ENCODE peak calls at places on chromosomes 6 and 20, in four cellular contexts. T is WTC11, Z is K562, G is GM23338. M is an unnamed sample.

GRCh38 chr6:56869346-56869745 is 85.6 kb upstream of the BEND6 start:
- DNase-seq in Z (no peak), T (no peak), G (no peak), M (no peak)

GRCh38 chr20:4609511-4609910 is 112.2 kb upstream of the PRND start:
- DNase-seq in Z (no peak), T (no peak), G (no peak), M (no peak)

GRCh38 chr6:128204621-128205020 is 303.8 kb upstream of the THEMIS start:
- DNase-seq in T (no peak), G (peak), Z (no peak), M (no peak)

GRCh38 chr6:67219336-67219735 is 1415.7 kb upstream of the ADGRB3 start:
- DNase-seq in G (no peak), Z (no peak), T (no peak), M (no peak)

GRCh38 chr6:28811873-28812272 is 111.9 kb downstream of the TRIM27 start:
- DNase-seq in Z (peak), T (no peak), G (peak), M (no peak)

GRCh38 chr20:16898433-16898832 is 150.3 kb downstream of the OTOR start:
- DNase-seq in Z (no peak), G (no peak), T (no peak), M (no peak)

GRCh38 chr6:73364121-73364520 is 1.7 kb downstream of the KHDC3L start:
- DNase-seq in Z (no peak), T (no peak), G (no peak), M (no peak)

GRCh38 chr6:107460074-107460631 is 789 bp upstream of the PDSS2 start:
- DNase-seq in Z (no peak), T (no peak), G (peak), M (no peak)

GRCh38 chr6:36624461-36625160 is 30.4 kb downstream of the SRSF3 start:
- DNase-seq in Z (no peak), T (peak), G (no peak), M (no peak)

GRCh38 chr20:19909696-19910095 is 107.5 kb upstream of the NAA20 start:
- DNase-seq in G (no peak), Z (no peak), T (no peak), M (no peak)

GRCh38 chr20:58271596-58272460 is 37.7 kb upstream of the RAB22A start:
- DNase-seq in G (no peak), Z (no peak), T (no peak), M (no peak)

GRCh38 chr20:23132930-23133559 is 46.9 kb upstream of the CD93 start:
- DNase-seq in G (no peak), Z (peak), T (no peak), M (no peak)

GRCh38 chr20:208937-209566 is 18.0 kb upstream of the DEFB129 start:
- DNase-seq in Z (peak), G (peak), T (no peak), M (no peak)

GRCh38 chr6:127855542-127856159 is 45.2 kb downstream of the THEMIS start:
- DNase-seq in G (peak), Z (no peak), T (peak), M (no peak)

GRCh38 chr6:164243012-164243610 is 828.6 kb downstream of the QKI start:
- DNase-seq in G (no peak), T (no peak), Z (no peak), M (no peak)

GRCh38 chr6:32972353-32973143 is 4.2 kb downstream of the BRD2 start:
- DNase-seq in G (peak), Z (peak), T (peak), M (no peak)

GRCh38 chr20:56388882-56389281 is 3.1 kb downstream of the AURKA start:
- DNase-seq in Z (no peak), G (no peak), T (no peak), M (no peak)

GRCh38 chr20:17878912-17879602 is 89.5 kb downstream of the SNX5 start:
- DNase-seq in T (no peak), Z (peak), G (no peak), M (no peak)

GRCh38 chr6:140354296-140354695 is 979.8 kb upstream of the CITED2 start:
- DNase-seq in T (no peak), G (no peak), Z (no peak), M (no peak)

GRCh38 chr6:140355476-140355875 is 981.0 kb upstream of the CITED2 start:
- DNase-seq in Z (no peak), T (no peak), G (no peak), M (no peak)

DNA sequence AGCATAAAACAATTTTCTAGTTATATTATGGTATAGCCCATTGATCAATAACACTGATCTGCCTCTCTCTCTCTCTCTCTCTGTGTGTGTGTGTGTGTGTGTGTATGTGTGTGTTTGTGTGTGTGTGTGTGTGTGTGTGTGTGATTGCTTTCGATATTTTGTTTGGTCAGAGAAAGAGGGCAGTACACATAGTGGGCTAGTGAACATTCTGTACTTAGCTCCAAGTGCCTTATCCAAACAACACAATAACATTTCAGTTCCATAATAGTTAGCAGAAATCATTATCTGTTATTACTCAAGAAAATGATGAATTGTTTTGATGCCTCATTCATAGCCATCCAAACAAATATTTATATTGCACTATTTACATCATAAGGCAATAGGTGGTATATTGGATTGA is 979.1 kb upstream of the CITED2 start:
- DNase-seq in T (no peak), Z (no peak), G (no peak), M (no peak)
- TF ChIP-seq CREB1 in T (no peak), Z (no peak), G (no peak), M (no peak)

GRCh38 chr6:53730767-53731166 is 64.0 kb upstream of the LRRC1 start:
- DNase-seq in Z (no peak), T (no peak), G (no peak), M (no peak)

GRCh38 chr6:53727748-53728147 is 62.2 kb upstream of the KLHL31 start:
- DNase-seq in G (no peak), T (no peak), Z (no peak), M (no peak)

GRCh38 chr6:53725791-53726575 is 60.4 kb upstream of the KLHL31 start:
- DNase-seq in T (peak), Z (peak), G (peak), M (peak)

GRCh38 chr6:53731906-53732636 is 62.7 kb upstream of the LRRC1 start:
- DNase-seq in Z (no peak), T (no peak), G (no peak), M (no peak)

GRCh38 chr6:53728570-53729194 is 63.1 kb upstream of the KLHL31 start:
- DNase-seq in Z (peak), T (peak), G (peak), M (peak)
- TF ChIP-seq CREB1 in Z (no peak), T (no peak), G (no peak), M (no peak)

DNA sequence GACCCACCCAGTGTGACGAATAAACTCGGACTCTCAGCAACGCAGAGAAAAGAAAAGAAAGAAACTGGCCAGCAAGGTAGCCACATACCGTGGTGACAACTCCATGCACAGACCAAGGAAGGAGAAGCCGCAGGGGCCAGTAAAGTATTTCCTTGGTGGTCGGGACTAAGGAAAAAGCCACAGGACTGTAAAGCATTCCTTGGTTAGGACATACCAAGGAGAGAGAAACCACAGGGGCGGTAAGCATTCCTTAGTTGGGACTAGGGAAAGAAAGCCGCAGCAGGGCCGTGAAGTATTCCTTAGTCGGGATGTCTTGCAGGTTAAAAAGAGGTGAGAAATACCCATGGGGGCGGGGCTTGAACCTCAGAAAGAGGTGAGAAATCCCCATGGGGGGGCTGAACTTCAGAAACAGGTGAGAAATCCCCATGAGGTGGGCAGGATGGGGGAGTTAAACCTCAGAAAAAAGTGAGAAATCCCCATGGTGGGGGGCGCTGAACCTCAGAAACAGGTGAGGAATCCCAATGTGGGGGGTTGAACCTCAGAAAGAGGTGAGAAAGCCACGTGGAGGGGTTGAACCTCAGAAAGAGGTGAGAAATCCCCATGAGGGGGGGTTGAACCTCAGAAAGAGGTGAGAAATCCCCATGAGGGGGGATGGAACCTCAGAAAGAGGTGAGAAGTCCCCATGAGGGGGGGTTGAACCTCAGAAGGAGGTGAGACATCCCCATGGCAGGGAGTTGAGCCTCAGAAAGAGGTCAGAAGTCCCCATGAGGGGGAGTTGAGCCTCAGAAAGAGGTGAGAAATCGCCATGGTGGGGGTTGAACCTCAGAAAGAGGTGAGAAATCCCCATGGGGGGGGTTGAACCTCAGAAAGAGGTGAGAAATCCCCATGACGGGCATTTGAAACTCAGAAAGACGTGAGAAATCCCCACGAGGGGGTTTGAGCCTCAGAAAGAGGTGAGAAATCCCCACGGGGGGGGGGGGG is 14.0 kb upstream of the GOPC start:
- DNase-seq in Z (no peak), T (peak), G (peak), M (peak)
- TF ChIP-seq CREB1 in Z (no peak), T (no peak), G (no peak), M (no peak)

DNA sequence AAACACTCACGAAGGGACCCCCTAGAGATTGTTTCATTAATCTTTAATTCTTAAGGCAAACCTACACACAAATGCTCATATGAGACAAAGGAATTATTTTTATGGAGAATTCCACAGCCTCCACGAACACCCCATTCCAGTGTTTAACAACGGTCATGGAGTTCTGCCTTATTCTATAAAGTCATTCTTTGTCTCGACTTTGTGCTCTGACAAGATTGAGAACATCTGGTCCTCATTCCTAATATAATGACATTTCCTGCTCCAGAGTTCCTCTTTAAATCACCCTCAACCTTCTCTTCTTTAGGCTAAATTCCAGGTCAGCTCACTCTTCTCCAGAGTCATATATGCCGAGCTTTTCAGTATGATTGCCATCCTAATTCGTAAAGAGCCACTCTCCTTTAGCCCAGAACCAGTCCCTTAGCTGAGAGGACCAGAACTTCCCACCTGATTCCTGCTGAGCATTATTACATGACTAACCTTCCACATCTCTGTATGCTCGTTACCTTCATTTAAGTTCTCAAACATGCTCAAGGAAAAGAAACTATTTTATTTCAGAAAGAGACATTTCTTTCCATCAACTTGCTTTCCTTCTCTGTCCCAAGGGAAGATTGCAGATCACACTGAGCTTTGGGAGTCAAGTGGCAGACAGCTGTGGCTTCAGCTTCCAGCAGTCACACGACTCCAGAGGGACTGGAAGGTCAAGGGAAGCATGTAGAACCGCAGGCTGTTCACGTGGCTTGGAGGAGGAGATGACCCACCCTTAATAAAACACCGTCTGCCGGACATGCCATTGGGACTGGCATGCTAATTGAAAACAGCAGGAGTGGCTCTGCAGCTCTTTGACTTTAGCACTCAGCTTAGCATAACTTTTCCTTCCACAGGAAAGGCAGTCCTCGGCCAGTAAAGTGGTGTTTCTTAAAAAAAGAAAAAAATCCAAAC is 467.1 kb upstream of the HSF2 start:
- DNase-seq in G (peak), T (peak), Z (no peak), M (peak)
- TF ChIP-seq CREB1 in G (no peak), T (no peak), Z (no peak), M (no peak)

GRCh38 chr20:9235518-9235917 is 166.6 kb downstream of the PLCB4 start:
- DNase-seq in Z (no peak), G (no peak), T (no peak), M (no peak)
- TF ChIP-seq CREB1 in Z (no peak), G (no peak), T (no peak), M (no peak)

DNA sequence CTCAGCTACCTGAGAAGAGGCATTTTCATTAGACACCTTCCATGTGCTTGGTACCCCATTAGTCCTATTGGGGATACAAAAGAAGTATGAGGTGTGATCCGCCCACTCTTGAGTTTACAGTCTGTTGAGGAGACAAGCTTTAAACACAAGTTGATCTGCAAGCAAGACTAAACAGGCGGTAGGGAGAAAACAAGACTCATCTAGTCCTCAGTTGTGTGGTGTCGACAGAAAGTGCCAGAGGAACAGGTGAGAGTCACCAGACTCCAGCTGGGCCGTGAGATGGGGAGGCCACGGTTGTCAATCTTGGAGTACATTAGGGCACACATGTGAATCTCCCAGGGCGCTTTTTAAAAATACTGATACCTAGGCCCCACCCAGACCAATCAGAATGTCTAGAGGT is 10.3 kb downstream of the E2F3 start:
- DNase-seq in G (no peak), Z (no peak), T (no peak), M (no peak)
- TF ChIP-seq CREB1 in G (no peak), Z (no peak), T (no peak), M (no peak)

DNA sequence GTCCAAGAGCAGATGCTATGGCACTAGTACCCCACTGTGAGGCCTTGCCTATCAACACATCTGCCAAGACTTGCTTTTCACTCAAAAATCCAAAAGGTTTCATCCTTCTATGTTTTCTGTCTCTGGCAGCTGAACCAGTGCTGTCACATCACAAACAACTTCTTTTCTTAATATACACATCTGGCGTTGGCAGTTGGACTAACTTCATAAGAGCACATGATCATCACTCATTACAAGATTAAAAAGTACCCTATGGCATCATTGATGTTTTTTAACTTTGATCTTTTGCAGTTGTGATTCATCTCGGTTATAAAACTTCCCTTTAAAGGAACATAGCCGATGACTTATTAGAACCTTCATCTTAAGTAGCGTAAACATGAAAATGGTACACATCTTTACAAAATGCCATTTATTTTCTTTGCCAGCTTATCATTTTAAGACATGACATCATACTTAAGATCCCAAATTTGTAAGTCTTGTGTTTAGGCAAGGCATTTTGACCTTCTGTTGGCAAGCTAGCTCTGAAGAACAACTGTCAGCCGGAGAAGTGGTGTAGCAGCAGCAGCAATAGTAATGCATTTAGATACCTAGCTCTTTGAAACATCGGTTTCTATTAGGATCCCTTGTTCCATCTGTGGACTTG is 64.2 kb upstream of the SUPT3H start:
- DNase-seq in T (no peak), G (no peak), Z (no peak), M (no peak)
- TF ChIP-seq CREB1 in T (no peak), G (no peak), Z (no peak), M (no peak)

M was measured in H1.